ENCODE peak calls at places on chromosomes 5 and 9, in ten cellular contexts. J is fibroblast of the aortic adventitia; Z is NCI-H1436; T is colonic mucosa; H is dermis blood vessel endothelial cell; V is CD4-positive, alpha-beta memory T cell; N is ACHN; I is stimulated activated CD4-positive, alpha-beta T cell treated with anti-CD3 and anti-CD28 coated beads, Interleukin-1b, Interleukin-23, amount 100 ng/mL, for 24 hours; Q is T-helper 9 cell; L is mesothelial cell of epicardium. C is an unnamed sample.
A peak's percentile ranks its signal among the peaks of the same experiment; 100 is the strongest.

GRCh38 chr9:105421864-105422263 is 26.0 kb upstream of the FSD1L start:
- DNase-seq in V (no peak), Z (no peak), Q (no peak), H (no peak), N (no peak), J (no peak), L (no peak), T (no peak), I (no peak), C (no peak)

GRCh38 chr5:168950241-168950951 is 350.5 kb downstream of the SLIT3 start:
- DNase-seq in I (no peak), Q (no peak), J (no peak), Z (no peak), T (no peak), V (no peak), L (no peak), N (no peak), H (no peak), C (no peak)

GRCh38 chr5:89253931-89254330 is 370.9 kb upstream of the MEF2C start:
- DNase-seq in I (no peak), H (no peak), V (no peak), N (no peak), Q (no peak), T (no peak), Z (no peak), J (peak; percentile 35), L (no peak), C (no peak)

GRCh38 chr5:134846641-134846960 is 833 bp downstream of the C5orf24 start:
- DNase-seq in V (no peak), T (no peak), Q (no peak), N (peak; percentile 19), L (no peak), I (no peak), Z (no peak), J (no peak), H (peak; percentile 51), C (peak; percentile 43)

GRCh38 chr9:116116411-116116810 is 37.2 kb upstream of the PAPPA start:
- DNase-seq in N (no peak), H (no peak), I (no peak), V (no peak), Q (no peak), J (peak; percentile 11), Z (peak; percentile 6), L (no peak), T (no peak), C (no peak)

GRCh38 chr5:96175090-96175489 is 213.4 kb upstream of the ELL2 start:
- DNase-seq in L (no peak), V (no peak), N (peak; percentile 28), Q (no peak), T (no peak), Z (no peak), I (no peak), H (peak; percentile 28), J (no peak), C (peak; percentile 56)

GRCh38 chr5:64900618-64901017 is 131.9 kb downstream of the CWC27 start:
- DNase-seq in Z (no peak), V (no peak), Q (no peak), H (peak; percentile 14), N (no peak), J (no peak), L (no peak), I (no peak), T (no peak), C (peak; percentile 3)

GRCh38 chr5:97752871-97753270 is 569.8 kb upstream of the RIOK2 start:
- DNase-seq in J (no peak), T (no peak), Q (no peak), V (no peak), N (no peak), I (no peak), Z (no peak), H (no peak), L (no peak), C (no peak)

GRCh38 chr5:1232780-1233179 is 7.6 kb downstream of the SLC6A18 start:
- DNase-seq in T (no peak), H (no peak), Z (no peak), J (no peak), I (no peak), V (no peak), N (no peak), Q (no peak), L (no peak), C (no peak)

GRCh38 chr5:94080390-94080789 is 339.0 kb upstream of the POU5F2 start:
- DNase-seq in V (no peak), T (no peak), Z (no peak), N (no peak), J (no peak), I (no peak), Q (no peak), L (no peak), H (no peak), C (no peak)

GRCh38 chr5:103587185-103587748 is 24.7 kb upstream of the NUDT12 start:
- DNase-seq in V (no peak), T (no peak), L (no peak), Z (peak; percentile 57), Q (no peak), J (peak; percentile 50), I (no peak), N (peak; percentile 38), H (peak; percentile 56), C (peak; percentile 49)

GRCh38 chr9:19642256-19642655 is 146.6 kb downstream of the SLC24A2 start:
- DNase-seq in V (no peak), I (no peak), Z (no peak), N (no peak), Q (no peak), J (peak; percentile 2), H (no peak), L (no peak), T (no peak), C (no peak)

GRCh38 chr9:127734747-127735529 is at the start of gene TOR2A:
- DNase-seq in H (peak; percentile 99), J (peak; percentile 95), I (peak; percentile 96), N (peak; percentile 93), Q (peak; percentile 99), Z (peak; percentile 98), L (peak; percentile 98), V (peak; percentile 100), T (peak; percentile 98), C (peak; percentile 98)

GRCh38 chr5:81787843-81788242 is 36.9 kb upstream of the SSBP2 start:
- DNase-seq in J (peak; percentile 92), V (no peak), Z (no peak), T (peak; percentile 63), H (peak; percentile 74), N (no peak), L (no peak), I (no peak), Q (no peak), C (peak; percentile 25)

GRCh38 chr9:97564291-97565175 is 63.1 kb downstream of the TMOD1 start:
- DNase-seq in V (no peak), L (no peak), Q (no peak), Z (no peak), T (peak; percentile 48), N (peak; percentile 8), J (peak; percentile 83), H (peak; percentile 84), I (no peak), C (peak; percentile 83)

GRCh38 chr9:98455256-98455956 is 200.0 kb upstream of the TBC1D2 start:
- DNase-seq in V (no peak), Q (no peak), J (no peak), I (no peak), Z (peak; percentile 3), T (no peak), N (no peak), L (no peak), H (no peak), C (peak; percentile 16)

GRCh38 chr9:117775576-117775975 is 71.4 kb downstream of the TLR4 start:
- DNase-seq in T (no peak), I (no peak), Z (no peak), Q (no peak), V (no peak), J (no peak), H (no peak), N (no peak), L (no peak), C (no peak)

GRCh38 chr9:72454871-72455471 is 66.4 kb upstream of the TMC1 start:
- DNase-seq in T (no peak), Z (peak; percentile 14), I (no peak), Q (no peak), N (no peak), H (no peak), V (no peak), L (no peak), J (peak; percentile 50), C (no peak)

GRCh38 chr5:124839371-124839998 is 93.0 kb upstream of the ZNF608 start:
- DNase-seq in Z (no peak), H (peak; percentile 67), L (no peak), Q (no peak), T (no peak), I (no peak), N (no peak), V (no peak), J (peak; percentile 58), C (no peak)

GRCh38 chr5:59390074-59390659 is 503.4 kb downstream of the PDE4D start:
- DNase-seq in J (peak; percentile 46), Q (peak; percentile 3), T (peak; percentile 32), Z (peak; percentile 19), N (peak; percentile 38), L (no peak), V (no peak), H (peak; percentile 62), I (peak; percentile 16), C (peak; percentile 45)

GRCh38 chr9:105244274-105244995 is at the start of gene SLC44A1:
- DNase-seq in Z (peak; percentile 95), N (peak; percentile 92), Q (peak; percentile 86), J (peak; percentile 93), I (peak; percentile 78), V (peak; percentile 93), H (peak; percentile 97), L (peak; percentile 91), T (peak; percentile 98), C (peak; percentile 96)

GRCh38 chr5:154756871-154757646 is 1.9 kb downstream of the LARP1 start:
- DNase-seq in Q (peak; percentile 32), J (peak; percentile 35), N (peak; percentile 25), I (no peak), T (peak; percentile 62), L (peak; percentile 30), Z (no peak), V (no peak), H (peak; percentile 55), C (peak; percentile 57)

GRCh38 chr5:178223828-178224335 is 8.7 kb downstream of the PHYKPL start:
- DNase-seq in T (no peak), J (no peak), L (no peak), Q (no peak), H (no peak), N (no peak), V (no peak), Z (no peak), I (no peak), C (no peak)

GRCh38 chr9:78053627-78054026 is 22.0 kb upstream of the GNAQ start:
- DNase-seq in V (no peak), T (no peak), I (no peak), J (no peak), Q (no peak), Z (no peak), H (no peak), N (no peak), L (no peak), C (no peak)

GRCh38 chr5:58462623-58463230 is 2.8 kb upstream of the PLK2 start:
- DNase-seq in L (no peak), J (peak; percentile 85), H (peak; percentile 86), Q (peak; percentile 13), T (peak; percentile 49), I (no peak), N (peak; percentile 81), Z (no peak), V (peak; percentile 63), C (peak; percentile 74)

GRCh38 chr5:178119915-178120660 is 6.8 kb downstream of the N4BP3 start:
- DNase-seq in I (no peak), N (no peak), J (no peak), V (no peak), L (no peak), Q (no peak), H (no peak), T (no peak), Z (no peak), C (no peak)

GRCh38 chr9:89096807-89097206 is 81.8 kb downstream of the SHC3 start:
- DNase-seq in L (no peak), T (no peak), J (no peak), N (no peak), V (no peak), I (no peak), H (no peak), Q (no peak), Z (no peak), C (no peak)

GRCh38 chr9:92294297-92294676 is 790 bp upstream of the IARS1 start:
- DNase-seq in Z (no peak), H (peak; percentile 23), Q (no peak), J (peak; percentile 38), N (peak; percentile 28), V (no peak), I (peak; percentile 6), L (no peak), T (peak; percentile 20), C (peak; percentile 64)